ENCODE peak calls at places on chromosome 20, in five cellular contexts. O, J, X, Q and B are unnamed samples.

GRCh38 chr20:63191400-63191799 is 24.5 kb downstream of the YTHDF1 start:
- DNase-seq in Q (no peak), J (no peak), O (no peak), X (no peak), B (no peak)

GRCh38 chr20:32611286-32611685 is 26.2 kb upstream of the NOL4L start:
- DNase-seq in J (no peak), Q (no peak), O (no peak), X (no peak), B (no peak)

GRCh38 chr20:47146703-47147102 is 209.8 kb downstream of the ZMYND8 start:
- DNase-seq in O (peak), J (peak), X (no peak), Q (no peak), B (no peak)

GRCh38 chr20:32501709-32502108 is 83.4 kb downstream of the NOL4L start:
- DNase-seq in J (no peak), O (no peak), X (no peak), Q (no peak), B (no peak)

GRCh38 chr20:59123011-59123676 is 40.5 kb upstream of the ZNF831 start:
- DNase-seq in X (no peak), Q (no peak), J (no peak), O (no peak), B (no peak)

GRCh38 chr20:63167026-63167917 is 48.7 kb downstream of the YTHDF1 start:
- DNase-seq in Q (no peak), O (no peak), X (no peak), J (no peak), B (no peak)

GRCh38 chr20:19934792-19935491 is 82.2 kb upstream of the NAA20 start:
- DNase-seq in O (no peak), X (no peak), J (no peak), Q (no peak), B (no peak)

GRCh38 chr20:64099880-64100565 is 7.3 kb downstream of the NPBWR2 start:
- DNase-seq in Q (no peak), X (no peak), J (no peak), O (no peak), B (no peak)

GRCh38 chr20:11231742-11232141 is 557.9 kb upstream of the JAG1 start:
- DNase-seq in J (no peak), O (no peak), X (no peak), Q (no peak), B (no peak)

GRCh38 chr20:36490191-36490590 is 51.1 kb upstream of the MYL9 start:
- DNase-seq in Q (no peak), X (no peak), O (no peak), J (no peak), B (no peak)

GRCh38 chr20:62704341-62704948 is 4.2 kb upstream of the NTSR1 start:
- DNase-seq in J (no peak), Q (no peak), X (no peak), O (peak), B (peak)

GRCh38 chr20:46046588-46047310 is 17.7 kb downstream of the SLC12A5 start:
- DNase-seq in J (no peak), X (no peak), Q (no peak), O (no peak), B (no peak)

GRCh38 chr20:5353624-5354496 is 37.1 kb upstream of the PROKR2 start:
- DNase-seq in O (no peak), Q (no peak), J (no peak), X (no peak), B (no peak)

GRCh38 chr20:11156922-11157321 is 483.1 kb upstream of the JAG1 start:
- DNase-seq in Q (no peak), X (no peak), O (no peak), J (no peak), B (no peak)

GRCh38 chr20:25270829-25271251 is 23.0 kb downstream of the PYGB start:
- DNase-seq in J (no peak), X (no peak), Q (no peak), O (no peak), B (no peak)

GRCh38 chr20:38829296-38829875 is 23.9 kb downstream of the PPP1R16B start:
- DNase-seq in J (no peak), O (no peak), Q (no peak), X (no peak), B (no peak)

GRCh38 chr20:14667241-14667640 is 329.8 kb upstream of the FLRT3 start:
- DNase-seq in O (no peak), J (no peak), X (no peak), Q (no peak), B (no peak)

DNA sequence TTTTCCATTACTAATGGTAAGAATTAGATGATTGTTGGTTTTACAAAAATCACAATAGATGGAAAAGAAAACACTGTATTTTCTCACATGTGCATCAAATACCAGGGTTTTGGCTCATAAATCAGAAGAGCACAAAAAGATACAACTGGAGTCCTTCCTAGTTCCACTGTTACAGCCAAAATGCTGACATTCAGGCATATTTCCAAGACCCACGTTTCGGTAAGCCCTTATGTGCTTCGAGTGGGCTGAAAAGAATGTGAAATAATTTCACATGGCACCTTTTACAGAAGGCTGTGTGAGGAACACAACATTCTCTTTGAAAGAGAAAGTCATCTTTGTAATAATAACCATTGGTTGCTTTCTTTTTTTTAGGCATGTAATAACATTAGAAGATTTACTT is 326.7 kb upstream of the FLRT3 start:
- DNase-seq in O (no peak), Q (no peak), J (no peak), X (no peak), B (no peak)
- TF ChIP-seq SUZ12 in O (no peak), Q (no peak), J (no peak), X (no peak), B (no peak)

DNA sequence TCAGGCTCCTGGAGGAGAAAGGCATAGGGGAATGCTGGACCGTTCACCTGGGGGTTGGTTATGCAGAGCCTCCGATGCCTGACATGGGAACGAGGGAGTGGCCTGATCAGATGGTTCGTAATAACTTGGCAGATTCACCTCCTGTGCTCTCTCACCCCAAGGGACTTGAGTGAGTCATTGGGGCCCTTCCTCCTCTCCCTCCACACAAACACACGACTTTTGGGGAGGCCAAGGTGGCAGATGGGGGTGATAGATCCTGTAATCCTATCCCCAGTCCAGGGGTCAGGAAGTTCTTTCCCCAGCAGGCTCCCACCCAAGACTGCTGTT is 45.6 kb upstream of the ARFGEF2 start:
- DNase-seq in X (no peak), O (no peak), Q (no peak), J (no peak), B (no peak)
- TF ChIP-seq SUZ12 in X (no peak), O (no peak), Q (no peak), J (no peak), B (no peak)

DNA sequence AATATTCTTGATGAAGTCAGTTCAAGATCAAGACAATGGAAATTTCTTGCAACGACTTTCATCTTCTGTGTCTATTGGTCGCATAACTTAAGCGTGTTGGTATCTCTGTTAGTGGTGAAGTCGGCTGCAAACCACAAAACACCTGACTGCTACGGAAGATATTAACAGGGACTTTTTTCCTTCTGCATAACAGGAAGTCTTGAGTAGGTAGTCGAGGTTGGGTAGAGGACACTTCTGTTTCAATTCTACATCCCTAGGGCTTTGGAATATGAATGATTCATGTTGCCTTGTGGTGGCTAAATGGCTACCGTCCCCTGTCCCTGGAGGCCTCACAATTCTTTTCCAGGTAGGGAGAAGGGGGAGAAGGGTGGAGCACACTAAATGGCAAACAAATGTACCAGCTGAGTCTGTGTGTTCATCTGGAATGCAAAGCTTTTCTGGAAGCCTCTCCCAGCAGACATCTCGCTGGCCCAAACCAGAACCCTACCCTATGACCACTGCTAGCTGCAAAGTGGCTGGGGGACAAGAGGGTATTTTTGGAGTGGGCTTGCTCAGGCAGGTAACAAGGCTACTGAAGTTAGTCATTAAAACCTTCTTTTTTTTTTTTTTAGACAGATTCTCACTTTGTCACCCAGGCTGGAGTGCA is 34.6 kb upstream of the NKX2-2 start:
- DNase-seq in X (no peak), Q (peak), O (no peak), J (no peak), B (no peak)
- TF ChIP-seq SUZ12 in X (no peak), Q (no peak), O (no peak), J (no peak), B (no peak)

GRCh38 chr20:56952258-56952929 is 314.0 kb downstream of the BMP7 start:
- DNase-seq in O (no peak), Q (no peak), X (no peak), J (no peak), B (no peak)

GRCh38 chr20:56953055-56953586 is 313.3 kb downstream of the BMP7 start:
- DNase-seq in J (no peak), X (no peak), O (no peak), Q (no peak), B (no peak)

GRCh38 chr20:56956536-56956935 is 309.9 kb downstream of the BMP7 start:
- DNase-seq in J (no peak), Q (no peak), O (no peak), X (no peak), B (no peak)

GRCh38 chr20:56955673-56956072 is 310.8 kb downstream of the BMP7 start:
- DNase-seq in Q (no peak), J (no peak), O (no peak), X (no peak), B (no peak)

GRCh38 chr20:56957737-56958553 is 308.5 kb downstream of the BMP7 start:
- DNase-seq in Q (no peak), O (no peak), X (no peak), J (no peak), B (peak)
- TF ChIP-seq SUZ12 in Q (no peak), O (no peak), X (no peak), J (no peak), B (no peak)

GRCh38 chr20:54123587-54124180 is 50.1 kb downstream of the CYP24A1 start:
- DNase-seq in Q (no peak), O (peak), X (peak), J (peak), B (no peak)
- TF ChIP-seq SUZ12 in Q (no peak), O (no peak), X (no peak), J (no peak), B (no peak)

DNA sequence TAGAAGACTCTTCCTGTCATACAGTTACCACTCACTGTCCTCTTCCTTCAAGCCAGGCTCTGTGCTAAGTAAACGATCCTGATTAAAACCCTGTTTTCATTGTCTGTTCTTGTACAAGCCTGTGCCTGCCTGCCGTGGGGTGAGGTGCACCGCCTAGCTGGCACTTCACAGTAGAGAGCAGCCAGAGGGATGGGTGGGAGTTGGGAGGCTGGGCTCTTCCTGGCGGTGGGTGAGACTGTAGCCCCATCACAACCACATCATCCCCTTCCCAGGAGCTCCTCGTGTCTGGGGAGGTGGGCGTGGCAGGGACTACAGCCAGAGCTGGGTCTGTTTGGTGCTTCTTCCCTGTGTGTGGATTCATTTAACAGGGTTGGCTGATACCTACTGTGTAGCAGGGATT is 382.0 kb downstream of the TAF4 start:
- DNase-seq in Q (no peak), J (no peak), X (no peak), O (no peak), B (no peak)
- TF ChIP-seq SUZ12 in Q (no peak), J (no peak), X (no peak), O (no peak), B (no peak)

GRCh38 chr20:51423810-51424209 is 118.7 kb downstream of the NFATC2 start:
- DNase-seq in Q (no peak), J (peak), X (peak), O (no peak), B (no peak)
- TF ChIP-seq SUZ12 in Q (no peak), J (no peak), X (no peak), O (no peak), B (no peak)